ENCODE peak calls at places on chromosomes 4 and X, in four cellular contexts. E, T, G and A are unnamed samples.

GRCh38 chr4:33091961-33092360 is 2371.8 kb downstream of the PCDH7 start:
- DNase-seq in G (no peak), T (no peak), E (no peak), A (no peak)

GRCh38 chr4:143360838-143361237 is 24.2 kb downstream of the GAB1 start:
- DNase-seq in G (no peak), T (no peak), E (no peak), A (no peak)

GRCh38 chr4:147599764-147600163 is 17.4 kb upstream of the TMEM184C start:
- DNase-seq in T (no peak), G (no peak), E (no peak), A (no peak)

GRCh38 chr4:152106113-152106763 is 345.4 kb upstream of the GATB start:
- DNase-seq in E (peak; percentile 83), T (no peak), G (peak; percentile 31), A (no peak)

GRCh38 chrX:4944767-4945166 is 1231.3 kb upstream of the PRKX start:
- DNase-seq in T (no peak), G (no peak), E (no peak), A (no peak)

GRCh38 chrX:45801554-45801953 is 600.9 kb upstream of the DIPK2B start:
- DNase-seq in T (no peak), G (peak; percentile 15), E (no peak), A (no peak)

GRCh38 chr4:52106142-52106541 is 55.0 kb downstream of the SPATA18 start:
- DNase-seq in T (no peak), G (no peak), E (no peak), A (no peak)

GRCh38 chr4:48462363-48462762 is 20.8 kb upstream of the SLC10A4 start:
- DNase-seq in T (no peak), E (no peak), G (no peak), A (no peak)

GRCh38 chrX:17547658-17548057 is 172.7 kb downstream of the NHS start:
- DNase-seq in T (no peak), G (peak; percentile 34), E (peak; percentile 39), A (no peak)

GRCh38 chr4:88659890-88660208 is 37.8 kb downstream of the NAP1L5 start:
- DNase-seq in G (no peak), T (no peak), E (no peak), A (no peak)

GRCh38 chr4:176320340-176320975 is 692 bp downstream of the SPCS3 start:
- DNase-seq in E (peak; percentile 31), G (peak; percentile 88), T (peak; percentile 79), A (peak; percentile 81)

GRCh38 chrX:30689116-30689515 is 35.9 kb downstream of the GK start:
- DNase-seq in T (no peak), G (no peak), E (no peak), A (no peak)

GRCh38 chr4:15158410-15159091 is 156.3 kb downstream of the CPEB2 start:
- DNase-seq in G (peak; percentile 30), E (no peak), T (no peak), A (no peak)

GRCh38 chrX:119401569-119401968 is 2.4 kb downstream of the SLC25A43 start:
- DNase-seq in G (no peak), E (no peak), T (no peak), A (no peak)

GRCh38 chrX:119399772-119400101 is 601 bp downstream of the SLC25A43 start:
- DNase-seq in G (no peak), E (no peak), T (no peak), A (no peak)

GRCh38 chrX:119398587-119398973 is 556 bp upstream of the SLC25A43 start:
- DNase-seq in T (no peak), G (peak; percentile 16), E (no peak), A (no peak)

GRCh38 chrX:119402588-119402987 is 3.5 kb downstream of the SLC25A43 start:
- DNase-seq in G (peak; percentile 28), T (no peak), E (no peak), A (no peak)

DNA sequence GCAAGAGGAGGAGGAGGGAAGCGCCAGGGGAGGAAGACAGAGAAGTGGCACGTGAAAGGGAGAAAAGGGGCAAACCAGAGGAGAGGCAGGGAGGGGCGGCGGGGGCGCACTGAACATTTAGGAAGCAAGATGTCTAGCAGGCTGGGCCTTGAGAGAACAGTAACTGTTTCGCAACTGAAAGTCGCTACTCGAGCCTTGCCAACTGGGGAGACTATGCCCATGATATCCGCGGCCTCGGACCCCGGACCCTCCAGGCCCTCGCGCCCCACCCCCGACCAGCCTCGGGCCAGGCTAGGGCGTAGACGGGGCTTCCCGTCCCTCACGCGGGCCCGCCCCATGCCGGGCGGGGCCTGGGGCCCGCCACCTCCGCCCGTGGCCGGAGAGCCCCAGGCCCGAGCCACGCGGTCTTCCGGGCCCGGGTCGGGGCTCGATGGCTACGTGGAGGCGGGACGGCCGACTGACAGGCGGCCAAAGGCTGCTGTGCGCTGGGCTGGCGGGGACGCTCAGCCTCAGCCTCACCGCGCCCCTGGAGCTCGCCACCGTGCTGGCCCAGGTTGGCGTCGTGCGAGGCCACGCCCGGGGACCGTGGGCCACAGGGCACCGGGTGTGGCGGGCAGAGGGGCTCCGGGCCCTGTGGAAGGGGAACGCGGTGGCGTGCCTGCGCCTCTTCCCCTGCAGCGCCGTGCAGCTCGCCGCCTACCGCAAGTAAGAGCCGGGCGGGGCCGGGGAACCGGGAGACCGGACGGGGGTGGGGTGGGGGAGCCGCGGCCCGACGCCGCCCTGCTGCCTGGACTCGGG is at the start of gene SLC25A43:
- DNase-seq in T (no peak), G (peak; percentile 51), E (no peak), A (no peak)
- H3K4me1 ChIP-seq in T (no peaks in the 10 kb centered on the region), G (peaks cover 11% of the 10 kb centered on the region), E (peaks cover 23% of the 10 kb centered on the region), A (no peaks in the 10 kb centered on the region)

DNA sequence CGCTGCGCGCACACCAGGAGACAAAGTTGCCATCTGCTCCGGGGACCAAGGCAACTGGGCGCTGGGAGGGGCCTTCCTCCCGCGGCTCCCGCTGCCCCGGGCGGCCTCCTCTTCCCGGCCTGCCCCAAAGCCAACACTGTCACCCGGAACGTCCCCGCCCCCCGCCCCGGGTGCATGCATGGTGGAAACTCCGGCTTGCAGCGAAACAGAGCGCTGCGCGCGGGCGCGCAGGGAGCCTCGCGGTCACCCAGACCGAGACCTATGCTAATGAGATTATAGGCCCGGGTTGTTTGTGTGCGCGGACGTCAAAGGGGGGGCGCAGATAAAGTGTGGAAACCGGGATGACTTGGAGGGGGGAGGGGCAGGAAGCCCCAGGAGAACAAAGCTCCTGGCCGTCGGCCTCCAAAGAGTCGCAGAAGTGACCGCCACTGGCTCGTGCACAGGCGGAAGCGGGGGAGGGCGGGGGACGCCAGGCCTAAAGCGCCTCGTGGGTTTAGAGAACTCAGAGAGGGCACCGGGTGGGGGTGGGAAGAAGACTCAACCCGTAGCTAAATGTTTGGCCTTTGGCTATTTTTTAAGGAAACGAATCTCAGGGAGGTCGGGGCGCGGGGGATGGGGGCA is 88.8 kb downstream of the BCOR start:
- DNase-seq in G (no peak), E (no peak), T (no peak), A (no peak)
- TF ChIP-seq POLR2AphosphoS5 in G (no peak), E (no peak), T (no peak), A (no peak)

GRCh38 chr4:170022211-170022610 is 4.0 kb downstream of the MFAP3L start:
- DNase-seq in E (no peak), T (no peak), G (no peak), A (no peak)

GRCh38 chr4:170025523-170026252 is 507 bp downstream of the MFAP3L start:
- DNase-seq in T (peak; percentile 8), G (no peak), E (no peak), A (no peak)

GRCh38 chr4:170027181-170027829 is 1.1 kb upstream of the MFAP3L start:
- DNase-seq in G (peak; percentile 91), E (peak; percentile 95), T (peak; percentile 90), A (peak; percentile 84)

GRCh38 chr4:170030121-170030520 is 3.9 kb upstream of the MFAP3L start:
- DNase-seq in T (no peak), E (no peak), G (no peak), A (no peak)

DNA sequence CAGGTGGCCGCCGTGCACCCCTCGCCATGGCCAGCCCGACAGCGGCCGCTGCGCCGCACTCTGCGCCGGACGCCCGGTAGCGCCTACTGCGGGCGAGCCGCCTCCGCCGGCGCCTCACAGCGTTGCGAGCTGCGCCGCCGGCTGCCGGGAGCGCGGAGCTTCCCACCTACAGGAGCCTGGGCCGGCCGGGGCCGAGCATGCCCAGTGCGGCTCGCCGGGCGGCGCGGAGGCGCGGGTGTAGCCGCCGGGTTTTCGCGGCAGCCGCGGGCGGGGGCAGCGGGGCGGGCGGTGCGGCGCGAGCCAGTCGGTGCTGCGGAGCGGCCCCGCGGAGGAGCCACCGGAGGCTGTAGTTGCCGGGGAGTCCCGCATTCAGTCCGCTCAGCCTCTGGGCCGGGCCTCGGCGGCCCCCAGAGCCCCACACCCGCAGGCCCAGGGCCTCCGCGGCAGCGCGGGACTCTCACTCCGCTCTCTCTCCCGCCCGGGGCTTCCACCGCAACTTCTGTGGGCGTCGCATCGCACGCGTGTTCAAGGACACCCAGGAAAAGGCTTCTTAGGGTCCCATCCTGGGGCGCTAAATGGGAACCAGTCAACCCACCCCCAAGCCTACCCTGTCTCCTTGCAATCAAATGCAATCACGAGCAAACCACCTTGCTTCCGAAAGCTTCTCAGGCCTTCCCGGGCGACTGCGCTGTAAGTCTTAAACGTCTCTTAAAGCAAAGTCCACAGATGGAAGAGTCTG is at the start of gene MFAP3L:
- DNase-seq in T (peak; percentile 86), G (peak; percentile 85), E (peak; percentile 75), A (peak; percentile 81)
- TF ChIP-seq POLR2A in T (peak; percentile 23), G (peak; percentile 61), E (peak; percentile 50), A (no peak)

GRCh38 chr4:73705721-73706120 is 34.6 kb upstream of the CXCL8 start:
- DNase-seq in G (no peak), E (no peak), T (no peak), A (no peak)
- H3K4me1 ChIP-seq in G (peaks cover 76% of the 10 kb centered on the region), E (peaks cover 41% of the 10 kb centered on the region), T (no peaks in the 10 kb centered on the region), A (no peaks in the 10 kb centered on the region)

DNA sequence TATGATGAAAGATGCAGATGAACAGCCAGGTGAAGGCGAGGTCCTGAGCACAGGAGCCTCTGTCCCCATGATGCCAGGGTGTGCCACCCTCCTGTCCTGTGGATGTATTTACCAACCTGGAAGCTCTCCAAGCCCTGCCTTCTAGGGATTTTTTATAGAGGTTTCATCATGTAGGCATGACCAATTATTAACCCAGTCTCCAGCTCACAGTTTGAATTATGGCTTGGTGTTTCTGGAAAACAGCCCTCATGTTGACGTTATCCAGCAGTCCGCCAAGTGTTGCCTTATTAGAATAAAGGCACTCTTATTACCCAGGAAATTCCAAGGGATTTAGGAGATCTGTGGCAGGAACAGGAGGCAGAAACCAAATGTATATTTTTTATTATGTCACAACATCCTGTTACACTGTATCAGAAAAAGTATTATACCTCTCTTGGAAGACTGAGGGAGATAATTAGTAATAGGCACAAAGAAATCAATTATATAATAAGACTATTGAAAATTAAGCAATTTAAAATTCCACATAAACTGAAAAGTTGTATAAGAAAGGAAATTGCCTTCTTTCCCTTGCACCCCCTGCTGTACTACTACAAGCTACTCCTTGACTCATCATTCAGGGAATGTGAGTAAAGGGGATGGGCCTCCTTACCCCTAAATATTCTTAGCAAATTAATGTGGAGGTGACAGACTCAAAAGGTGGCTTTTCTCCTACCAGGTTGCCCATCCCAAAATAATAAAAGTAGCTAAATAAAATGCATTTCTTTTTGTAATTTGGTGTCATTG is 129.6 kb downstream of the ZNF330 start:
- DNase-seq in G (no peak), E (no peak), T (peak; percentile 68), A (no peak)
- TF ChIP-seq POLR2AphosphoS5 in G (no peak), E (no peak), T (peak; percentile 64), A (no peak)

GRCh38 chr4:76147454-76148141 is 599 bp downstream of the NUP54 start:
- DNase-seq in T (peak; percentile 22), G (peak; percentile 96), E (peak; percentile 75), A (peak; percentile 28)

GRCh38 chr4:76153356-76153755 is 5.2 kb upstream of the NUP54 start:
- DNase-seq in G (no peak), E (no peak), T (no peak), A (no peak)

GRCh38 chr4:76144546-76144945 is 3.7 kb downstream of the NUP54 start:
- DNase-seq in G (no peak), T (no peak), E (no peak), A (no peak)

GRCh38 chr4:76148142-76148849 is at the start of gene NUP54:
- DNase-seq in E (peak; percentile 94), G (peak; percentile 98), T (peak; percentile 92), A (peak; percentile 93)
- TF ChIP-seq POLR2A in E (peak; percentile 78), G (peak; percentile 97), T (peak; percentile 81), A (peak; percentile 67)